ENCODE peak calls at places on chromosomes 1 and 21, in four cellular contexts. D is IMR-90; Y is amygdala; G is activated effector memory CD4-positive, alpha-beta T cell treated with anti-CD3 and anti-CD28 coated beads, Interleukin-2, amount 50 U/mL, for 16 hours. R is an unnamed sample.

GRCh38 chr1:32613472-32613871 is 36.9 kb downstream of the ZBTB8OS start:
- DNase-seq in D (no peak), G (no peak), Y (no peak), R (no peak)

GRCh38 chr1:154884868-154885706 is 15.0 kb upstream of the KCNN3 start:
- DNase-seq in Y (no peak), D (no peak), G (no peak), R (no peak)

GRCh38 chr1:181469829-181470228 is 13.5 kb upstream of the CACNA1E start:
- DNase-seq in Y (no peak), D (peak), G (no peak), R (peak)

GRCh38 chr1:61050541-61051454 is 31.6 kb upstream of the NFIA start:
- DNase-seq in Y (peak), D (no peak), G (no peak), R (no peak)

GRCh38 chr1:1833916-1834325 is 55.7 kb upstream of the NADK start:
- DNase-seq in G (no peak), D (peak), Y (peak), R (peak)

GRCh38 chr1:20921285-20921684 is 134.2 kb upstream of the HP1BP3 start:
- DNase-seq in G (no peak), D (peak), Y (no peak), R (no peak)

GRCh38 chr1:47646676-47647075 is 208.8 kb downstream of the FOXD2 start:
- DNase-seq in D (no peak), G (no peak), Y (no peak), R (no peak)

GRCh38 chr1:210790196-210790595 is 343.8 kb downstream of the KCNH1 start:
- DNase-seq in Y (no peak), G (no peak), D (no peak), R (no peak)

GRCh38 chr1:202835548-202836072 is 24.9 kb downstream of the PCAT6 start:
- DNase-seq in G (peak), Y (no peak), D (no peak), R (peak)

GRCh38 chr21:34630536-34631143 is 15.7 kb upstream of the RCAN1 start:
- DNase-seq in G (no peak), D (peak), Y (peak), R (peak)

GRCh38 chr1:109274533-109275476 is 8.1 kb downstream of the PSRC1 start:
- DNase-seq in G (peak), Y (peak), D (peak), R (no peak)

GRCh38 chr1:92944901-92945747 is 16.1 kb downstream of the DIPK1A start:
- DNase-seq in G (no peak), D (no peak), Y (peak), R (no peak)

GRCh38 chr1:109547412-109548320 is 749 bp upstream of the GNAI3 start:
- DNase-seq in Y (no peak), G (peak), D (peak), R (peak)

GRCh38 chr1:31564606-31564989 is 11.7 kb upstream of the TINAGL1 start:
- DNase-seq in Y (no peak), D (no peak), G (no peak), R (no peak)

GRCh38 chr1:109170051-109170775 is 43.5 kb upstream of the SARS1 start:
- DNase-seq in D (peak), G (no peak), Y (no peak), R (peak)

GRCh38 chr1:69836961-69837636 is 269.4 kb downstream of the LRRC7 start:
- DNase-seq in G (no peak), D (no peak), Y (no peak), R (peak)

GRCh38 chr1:60972841-60973364 is 109.5 kb upstream of the NFIA start:
- DNase-seq in D (peak), Y (no peak), G (no peak), R (peak)

GRCh38 chr1:247111636-247112478 is 7.7 kb upstream of the ZNF669 start:
- DNase-seq in D (peak), Y (peak), G (no peak), R (peak)

GRCh38 chr1:197876894-197877293 is 25.5 kb upstream of the C1orf53 start:
- DNase-seq in D (no peak), G (no peak), Y (no peak), R (no peak)

GRCh38 chr1:208240698-208241355 is 3.4 kb downstream of the PLXNA2 start:
- DNase-seq in D (no peak), G (no peak), Y (no peak), R (no peak)

GRCh38 chr1:12031039-12031980 is 12.0 kb downstream of the MIIP start:
- DNase-seq in G (peak), D (peak), Y (no peak), R (peak)

GRCh38 chr21:36966846-36967657 is 583 bp upstream of the HLCS start:
- DNase-seq in D (no peak), G (no peak), Y (no peak), R (no peak)

GRCh38 chr1:202624781-202625108 is 85.5 kb downstream of the SYT2 start:
- DNase-seq in D (peak), G (no peak), Y (no peak), R (no peak)

GRCh38 chr1:246503341-246503740 is 3.7 kb downstream of the SMYD3 start:
- DNase-seq in Y (no peak), D (peak), G (no peak), R (peak)

GRCh38 chr1:2288816-2289536 is 60.9 kb downstream of the SKI start:
- DNase-seq in G (no peak), D (no peak), Y (no peak), R (no peak)

GRCh38 chr1:63322248-63322943 is at the start of gene FOXD3:
- DNase-seq in G (peak), Y (no peak), D (peak), R (no peak)

GRCh38 chr1:71956613-71957012 is 325.7 kb downstream of the NEGR1 start:
- DNase-seq in G (no peak), Y (no peak), D (no peak), R (no peak)

GRCh38 chr1:110620686-110621085 is 14.5 kb upstream of the KCNA2 start:
- DNase-seq in Y (no peak), G (no peak), D (no peak), R (no peak)

GRCh38 chr21:38472709-38473108 is 25.6 kb downstream of the ERG start:
- DNase-seq in Y (no peak), G (no peak), D (no peak), R (no peak)

GRCh38 chr1:44784094-44785026 is 3.6 kb downstream of the BEST4 start:
- DNase-seq in D (no peak), Y (peak), G (peak), R (no peak)

GRCh38 chr1:46488343-46489168 is 1.1 kb upstream of the DMBX1 start:
- DNase-seq in D (peak), Y (no peak), G (no peak), R (peak)

GRCh38 chr1:30034627-30035521 is 688.5 kb downstream of the MATN1 start:
- DNase-seq in D (peak), Y (peak), G (no peak), R (no peak)

GRCh38 chr1:115648717-115649691 is 7.2 kb downstream of the VANGL1 start:
- DNase-seq in Y (no peak), D (no peak), G (no peak), R (peak)

GRCh38 chr1:96076589-96076988 is 645.0 kb upstream of the PTBP2 start:
- DNase-seq in Y (no peak), D (no peak), G (no peak), R (peak)

GRCh38 chr1:15950763-15951295 is 25.1 kb downstream of the ZBTB17 start:
- DNase-seq in G (peak), Y (peak), D (peak), R (peak)